ENCODE peak calls at places on chromosomes 7 and 10, in nine cellular contexts. F is CD8-positive, alpha-beta memory T cell; U is fibroblast of mammary gland; B is ovary; T is CD4-positive, CD25-positive, alpha-beta regulatory T cell; V is choroid plexus epithelial cell; L is naive thymus-derived CD4-positive, alpha-beta T cell; J is heart left ventricle; X is testis. E is an unnamed sample.

GRCh38 chr10:101824736-101825135 is 6.5 kb upstream of the OGA start:
- DNase-seq in F (no peak), J (no peak), B (no peak), X (no peak), V (no peak), T (no peak), U (no peak), L (no peak), E (no peak)

GRCh38 chr10:110260746-110261477 is 43.8 kb downstream of the SMNDC1 start:
- DNase-seq in X (no peak), B (no peak), L (no peak), J (no peak), V (peak), F (no peak), T (no peak), U (no peak), E (no peak)

GRCh38 chr10:75718996-75719395 is 287.6 kb downstream of the LRMDA start:
- DNase-seq in T (no peak), J (no peak), L (no peak), X (no peak), V (no peak), F (no peak), B (no peak), U (no peak), E (no peak)

GRCh38 chr10:61343781-61344180 is 109.4 kb downstream of the TMEM26 start:
- DNase-seq in L (no peak), F (no peak), T (no peak), B (no peak), V (no peak), X (no peak), U (no peak), J (no peak), E (no peak)

GRCh38 chr7:33072471-33072870 is 9.9 kb upstream of the NT5C3A start:
- DNase-seq in V (peak), B (no peak), T (no peak), F (no peak), X (no peak), J (no peak), U (peak), L (no peak), E (no peak)

GRCh38 chr10:128816726-128817125 is 650.3 kb upstream of the MGMT start:
- DNase-seq in U (no peak), T (no peak), V (no peak), J (no peak), X (no peak), L (no peak), F (no peak), B (no peak), E (no peak)

GRCh38 chr10:17349717-17350116 is 104.7 kb downstream of the ST8SIA6 start:
- DNase-seq in V (no peak), L (no peak), T (no peak), B (no peak), J (no peak), X (no peak), F (no peak), U (peak), E (no peak)

GRCh38 chr7:29106128-29106988 is 40.0 kb downstream of the CPVL start:
- DNase-seq in U (peak), T (no peak), B (no peak), V (peak), L (peak), X (peak), F (no peak), J (no peak), E (peak)

GRCh38 chr7:50709151-50709550 is 73.5 kb downstream of the GRB10 start:
- DNase-seq in F (no peak), T (no peak), L (no peak), J (peak), V (no peak), U (no peak), B (no peak), X (no peak), E (no peak)

GRCh38 chr7:30986738-30987137 is 23.0 kb downstream of the GHRHR start:
- DNase-seq in T (no peak), L (no peak), V (no peak), X (no peak), U (no peak), F (no peak), J (no peak), B (no peak), E (peak)

GRCh38 chr10:6580279-6581029 is 378 bp upstream of the PRKCQ start:
- DNase-seq in F (peak), V (peak), U (peak), X (peak), L (peak), J (peak), T (peak), B (peak), E (no peak)

GRCh38 chr7:117401293-117402002 is 25.8 kb downstream of the ASZ1 start:
- DNase-seq in J (no peak), T (no peak), F (no peak), B (no peak), U (no peak), X (no peak), V (peak), L (no peak), E (no peak)

GRCh38 chr10:113026679-113027078 is 76.6 kb downstream of the TCF7L2 start:
- DNase-seq in U (peak), B (no peak), V (peak), F (no peak), X (no peak), T (no peak), L (no peak), J (no peak), E (no peak)

GRCh38 chr10:77710759-77711682 is 73.4 kb upstream of the KCNMA1 start:
- DNase-seq in X (peak), V (peak), L (peak), J (peak), T (peak), F (peak), B (peak), U (peak), E (peak)

GRCh38 chr7:82572195-82572880 is 128.8 kb upstream of the CACNA2D1 start:
- DNase-seq in J (peak), V (peak), L (peak), T (peak), U (peak), F (peak), X (peak), B (peak), E (peak)

GRCh38 chr7:143177374-143178119 is 5.7 kb upstream of the TAS2R39 start:
- DNase-seq in X (no peak), J (no peak), B (no peak), T (no peak), F (no peak), V (no peak), U (no peak), L (no peak), E (no peak)

GRCh38 chr7:39249635-39250034 is 271.9 kb downstream of the POU6F2 start:
- DNase-seq in B (no peak), V (no peak), U (no peak), F (no peak), T (no peak), X (no peak), J (no peak), L (no peak), E (no peak)

GRCh38 chr10:77970869-77971803 is 44.6 kb upstream of the DLG5 start:
- DNase-seq in L (no peak), F (no peak), J (peak), U (peak), T (no peak), V (peak), X (peak), B (peak), E (no peak)

GRCh38 chr10:36493511-36493880 is 631.9 kb upstream of the ANKRD30A start:
- DNase-seq in U (peak), F (no peak), B (no peak), X (no peak), T (no peak), V (peak), L (no peak), J (no peak), E (no peak)

GRCh38 chr10:44334621-44335184 is 50.2 kb downstream of the CXCL12 start:
- DNase-seq in U (peak), F (no peak), V (peak), B (no peak), J (no peak), L (no peak), T (no peak), X (no peak), E (no peak)

GRCh38 chr10:14553434-14553833 is 221.3 kb downstream of the FAM107B start:
- DNase-seq in J (no peak), U (peak), B (no peak), F (no peak), X (no peak), V (peak), L (no peak), T (no peak), E (no peak)

GRCh38 chr7:139060838-139061237 is 25.0 kb upstream of the ZC3HAV1L start:
- DNase-seq in L (no peak), X (no peak), F (no peak), V (no peak), B (no peak), U (peak), T (no peak), J (no peak), E (no peak)

GRCh38 chr10:16856567-16856966 is 39.3 kb upstream of the RSU1 start:
- DNase-seq in B (no peak), U (peak), J (no peak), V (peak), F (no peak), X (no peak), L (no peak), T (no peak), E (peak)

GRCh38 chr10:128520191-128520815 is 394.1 kb upstream of the MKI67 start:
- DNase-seq in T (no peak), J (no peak), L (no peak), F (no peak), U (no peak), V (no peak), X (no peak), B (no peak), E (no peak)

GRCh38 chr10:89645742-89646172 is 715 bp upstream of the PANK1 start:
- DNase-seq in J (peak), T (no peak), U (no peak), V (no peak), B (no peak), F (no peak), X (peak), L (no peak), E (no peak)

GRCh38 chr7:22488643-22489462 is 11.1 kb downstream of the STEAP1B start:
- DNase-seq in L (peak), T (peak), U (peak), F (peak), B (peak), V (peak), X (peak), J (peak), E (peak)

GRCh38 chr7:33457041-33457440 is 327.7 kb downstream of the BBS9 start:
- DNase-seq in T (no peak), U (no peak), L (no peak), F (no peak), J (no peak), V (no peak), B (no peak), X (no peak), E (no peak)

GRCh38 chr7:191105-192034 is 1.0 kb upstream of the FAM20C start:
- DNase-seq in J (peak), V (peak), B (peak), F (no peak), L (no peak), X (peak), U (peak), T (no peak), E (peak)

GRCh38 chr7:158316466-158317031 is 271.1 kb downstream of the PTPRN2 start:
- DNase-seq in U (no peak), V (no peak), T (no peak), F (no peak), X (no peak), B (no peak), L (no peak), J (no peak), E (no peak)

GRCh38 chr10:49651917-49652316 is 27.5 kb upstream of the C10orf53 start:
- DNase-seq in U (no peak), B (no peak), V (no peak), X (no peak), T (no peak), J (no peak), L (no peak), F (no peak), E (no peak)

GRCh38 chr10:62992145-62992721 is 140.9 kb upstream of the NRBF2 start:
- DNase-seq in X (no peak), L (no peak), V (peak), T (no peak), F (no peak), B (no peak), J (no peak), U (peak), E (no peak)

GRCh38 chr10:70404906-70405824 is 1.2 kb downstream of the EIF4EBP2 start:
- DNase-seq in J (peak), B (peak), V (peak), L (no peak), U (peak), T (peak), X (peak), F (no peak), E (peak)

GRCh38 chr10:75410135-75410787 is 8.7 kb upstream of the ZNF503 start:
- DNase-seq in U (no peak), L (no peak), B (peak), V (no peak), X (no peak), T (no peak), J (no peak), F (no peak), E (no peak)

GRCh38 chr10:93220315-93221170 is 146.8 kb downstream of the CYP26A1 start:
- DNase-seq in J (no peak), X (no peak), F (no peak), T (no peak), B (no peak), L (no peak), V (no peak), U (no peak), E (no peak)

GRCh38 chr10:59944339-59944935 is 38.1 kb upstream of the CCDC6 start:
- DNase-seq in U (no peak), J (no peak), L (no peak), X (peak), V (no peak), F (no peak), T (no peak), B (no peak), E (no peak)

GRCh38 chr10:131971591-131971990 is 10.1 kb downstream of the BNIP3 start:
- DNase-seq in X (no peak), J (no peak), F (no peak), T (no peak), B (no peak), L (no peak), U (no peak), V (no peak), E (no peak)

GRCh38 chr7:25849361-25850184 is 302.4 kb upstream of the NFE2L3 start:
- DNase-seq in B (peak), F (no peak), T (no peak), L (no peak), J (peak), V (peak), X (peak), U (peak), E (no peak)

GRCh38 chr10:62788861-62789467 is 15.6 kb upstream of the ADO start:
- DNase-seq in V (peak), T (no peak), L (no peak), J (no peak), F (no peak), B (peak), U (no peak), X (peak), E (no peak)

GRCh38 chr10:32367793-32368453 is 21.0 kb upstream of the EPC1 start:
- DNase-seq in J (peak), B (peak), T (peak), V (peak), X (peak), U (peak), L (peak), F (peak), E (peak)

GRCh38 chr7:113086928-113087277 is 276 bp upstream of the GPR85 start:
- DNase-seq in V (no peak), T (no peak), U (no peak), B (no peak), F (no peak), L (no peak), X (no peak), J (no peak), E (no peak)

GRCh38 chr7:113085781-113086390 is 741 bp downstream of the GPR85 start:
- DNase-seq in X (no peak), F (no peak), L (no peak), B (no peak), T (no peak), V (peak), U (peak), J (no peak), E (no peak)

GRCh38 chr7:113084499-113085172 is 2.0 kb downstream of the GPR85 start:
- DNase-seq in J (no peak), T (no peak), F (no peak), X (no peak), V (no peak), L (no peak), B (no peak), U (no peak), E (no peak)

GRCh38 chr7:113087278-113087998 is 811 bp upstream of the GPR85 start:
- DNase-seq in U (peak), L (no peak), X (no peak), J (no peak), V (peak), T (no peak), F (no peak), B (no peak), E (no peak)

GRCh38 chr7:113086431-113086888 is at the start of gene GPR85:
- DNase-seq in U (peak), F (peak), L (peak), J (peak), V (peak), X (peak), B (peak), T (no peak), E (peak)
- H3K4me3 ChIP-seq in U (peak), F (no peak), L (no peak), J (peak), V (peak), X (peak), B (peak), T (no peak), E (peak)

DNA sequence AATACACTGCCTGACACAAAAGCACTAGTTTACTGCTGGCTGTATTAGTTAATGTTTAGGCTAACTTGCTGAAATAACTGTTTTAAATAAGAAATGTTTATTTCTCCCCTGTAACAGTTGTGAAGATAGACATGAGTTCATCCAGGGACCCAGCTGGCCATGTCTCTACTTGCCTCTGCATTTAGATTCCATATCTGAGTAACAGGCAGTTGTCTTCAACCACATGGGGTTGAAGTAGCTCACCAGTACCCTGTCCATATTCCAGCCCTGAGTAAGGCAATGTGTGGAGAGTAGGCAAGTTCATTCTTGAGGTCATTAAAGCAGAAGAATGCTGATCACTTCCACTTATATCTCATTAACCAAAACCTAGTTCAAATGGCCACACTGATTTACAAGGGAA is 31.1 kb upstream of the RSBN1L start:
- DNase-seq in U (no peak), J (no peak), V (peak), T (no peak), B (no peak), F (no peak), L (no peak), X (no peak), E (no peak)
- H3K4me3 ChIP-seq in U (no peak), J (no peak), V (no peak), T (no peak), B (no peak), F (no peak), L (no peak), X (no peak), E (no peak)

GRCh38 chr7:102912742-102913141 is at the start of gene LRRC17:
- DNase-seq in J (no peak), U (peak), V (peak), F (no peak), L (no peak), X (peak), T (no peak), B (peak), E (no peak)
- H3K4me3 ChIP-seq in J (peak), U (peak), V (peak), F (no peak), L (no peak), X (peak), T (no peak), B (peak), E (peak)

DNA sequence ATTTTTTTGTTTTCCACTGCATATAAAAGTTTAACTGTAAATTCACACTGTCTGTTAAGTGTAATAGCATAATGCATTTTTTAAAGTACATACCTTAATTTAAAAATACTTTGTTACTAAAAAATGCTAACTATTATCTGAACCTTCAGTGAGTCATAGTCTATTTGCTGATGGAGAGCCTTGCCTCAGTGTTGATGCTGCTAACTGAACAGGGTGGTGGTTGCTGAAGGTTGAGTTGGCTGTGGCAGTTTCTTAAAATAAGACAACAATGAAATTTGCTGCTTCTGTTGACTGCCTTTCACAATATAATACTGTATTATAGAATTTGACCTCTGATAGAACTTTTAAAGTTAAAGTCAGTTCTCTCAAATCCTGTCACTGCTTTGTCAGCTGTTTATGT is 72.3 kb upstream of the GATAD1 start:
- DNase-seq in U (no peak), X (no peak), L (no peak), J (no peak), F (no peak), V (peak), T (no peak), B (no peak), E (no peak)
- H3K4me3 ChIP-seq in U (no peak), X (no peak), L (no peak), J (no peak), F (no peak), V (no peak), T (no peak), B (no peak), E (no peak)

DNA sequence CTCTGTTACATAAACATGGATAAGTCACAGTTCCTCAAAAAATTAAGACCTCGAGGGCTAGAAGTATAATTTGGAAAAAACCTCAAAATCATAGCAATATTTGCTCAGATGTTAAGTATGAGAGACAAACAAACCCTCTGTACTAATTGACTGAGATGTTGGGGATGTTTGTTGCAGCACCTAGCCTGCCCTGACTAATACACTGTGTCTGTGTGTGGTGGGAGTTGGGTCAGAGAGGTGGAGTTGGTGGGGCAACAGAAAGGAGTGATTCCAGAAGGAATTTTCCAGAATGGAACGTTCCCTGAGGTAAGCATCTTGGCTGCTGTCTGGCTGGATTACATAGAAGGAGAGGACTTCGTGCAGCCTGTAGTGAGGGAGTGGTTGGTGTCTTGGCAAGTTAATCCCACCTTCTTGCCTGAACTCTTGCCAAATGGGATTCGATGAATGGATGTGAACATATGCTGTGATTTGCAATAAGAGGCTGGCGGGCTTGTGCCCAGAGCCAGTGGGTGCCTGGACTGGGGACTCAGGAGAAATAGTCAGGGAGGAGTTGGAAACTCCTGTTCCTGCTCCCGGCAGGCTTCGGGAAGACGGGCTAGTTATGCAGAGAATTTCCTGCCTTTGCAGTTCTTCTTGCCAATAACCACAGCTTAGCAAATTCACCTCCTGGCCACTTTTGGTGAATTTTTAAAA is 9.3 kb upstream of the FAM180A start:
- DNase-seq in X (peak), B (peak), T (no peak), U (peak), L (no peak), F (no peak), J (peak), V (peak), E (no peak)
- H3K4me3 ChIP-seq in X (no peak), B (peak), T (no peak), U (peak), L (no peak), F (no peak), J (peak), V (peak), E (no peak)

GRCh38 chr10:46096426-46096825 is 50.4 kb upstream of the MSMB start:
- DNase-seq in J (no peak), L (no peak), X (no peak), F (no peak), U (peak), T (no peak), B (no peak), V (peak), E (no peak)
- H3K4me3 ChIP-seq in J (no peak), L (peak), X (no peak), F (peak), U (no peak), T (peak), B (no peak), V (no peak), E (no peak)

GRCh38 chr10:117546630-117547300 is 4.2 kb downstream of the EMX2 start:
- DNase-seq in U (no peak), T (no peak), X (no peak), J (no peak), B (no peak), F (no peak), L (no peak), V (no peak), E (no peak)
- H3K4me3 ChIP-seq in U (no peak), T (no peak), X (no peak), J (no peak), B (peak), F (no peak), L (no peak), V (no peak), E (no peak)

GRCh38 chr10:116741391-116742351 is 695 bp downstream of the HSPA12A start:
- DNase-seq in L (no peak), F (no peak), V (no peak), X (peak), B (peak), J (no peak), U (no peak), T (no peak), E (peak)
- H3K4me3 ChIP-seq in L (no peak), F (no peak), V (peak), X (peak), B (peak), J (peak), U (peak), T (no peak), E (peak)